ENCODE peak calls at places on chromosomes 4 and X, in ten cellular contexts. X is NCI-H510A treated with DMSO at 0.1 percent for 48 hours; W is effector CD4-positive, alpha-beta T cell; Y is HTR-8/SVneo; B is colonic mucosa; E is germinal center; F is HS-5; T is activated T-cell treated with anti-CD3 and anti-CD28 coated beads, Interleukin-2, amount 50 U/mL, for 72 hours; M is activated naive CD8-positive, alpha-beta T cell treated with anti-CD3 and anti-CD28 coated beads for 36 hours; P is RPMI7951. H is an unnamed sample.

GRCh38 chr4:183444953-183445543 is 612 bp downstream of the CDKN2AIP start:
- DNase-seq in T (peak; percentile 61), E (peak; percentile 74), Y (peak; percentile 24), P (peak; percentile 15), W (no peak), X (no peak), M (no peak), F (no peak), B (peak; percentile 54), H (no peak)

GRCh38 chr4:2596153-2596552 is 59.7 kb downstream of the FAM193A start:
- DNase-seq in M (no peak), F (no peak), X (no peak), P (no peak), W (no peak), T (no peak), Y (no peak), E (no peak), B (peak; percentile 72), H (no peak)

GRCh38 chr4:96742332-96743014 is 902.6 kb downstream of the PDHA2 start:
- DNase-seq in B (no peak), P (no peak), F (no peak), E (no peak), X (no peak), T (no peak), Y (no peak), M (no peak), W (no peak), H (no peak)

GRCh38 chrX:65607070-65607742 is 60.2 kb upstream of the MSN start:
- DNase-seq in P (peak; percentile 63), T (peak; percentile 37), B (no peak), E (no peak), M (peak; percentile 3), F (no peak), Y (no peak), W (no peak), X (no peak), H (no peak)

GRCh38 chr4:55132775-55133174 is 7.4 kb upstream of the KDR start:
- DNase-seq in T (no peak), Y (no peak), E (no peak), X (no peak), M (no peak), W (no peak), F (no peak), P (no peak), B (no peak), H (no peak)

GRCh38 chrX:133053854-133054565 is 42.9 kb downstream of the USP26 start:
- DNase-seq in X (no peak), E (no peak), B (no peak), T (no peak), M (no peak), F (peak; percentile 5), W (no peak), Y (no peak), P (no peak), H (no peak)

GRCh38 chr4:133084421-133084820 is 64.7 kb upstream of the PCDH10 start:
- DNase-seq in M (no peak), X (no peak), T (no peak), Y (no peak), P (no peak), B (no peak), E (no peak), F (no peak), W (no peak), H (no peak)

GRCh38 chrX:28787206-28787605 is 200.0 kb downstream of the IL1RAPL1 start:
- DNase-seq in E (no peak), P (peak; percentile 17), X (no peak), Y (peak; percentile 51), T (no peak), W (no peak), B (no peak), M (no peak), F (peak; percentile 32), H (no peak)

GRCh38 chr4:183887351-183887750 is 17.8 kb upstream of the STOX2 start:
- DNase-seq in T (no peak), E (no peak), X (peak; percentile 29), W (no peak), M (no peak), F (no peak), Y (no peak), B (no peak), P (no peak), H (no peak)

GRCh38 chrX:153897899-153898298 is 6.6 kb upstream of the AVPR2 start:
- DNase-seq in W (no peak), T (no peak), P (no peak), B (no peak), E (no peak), Y (no peak), M (no peak), X (no peak), F (no peak), H (no peak)

GRCh38 chrX:53716328-53717088 is 30.0 kb upstream of the HUWE1 start:
- DNase-seq in F (peak; percentile 26), W (peak; percentile 30), T (peak; percentile 57), Y (peak; percentile 2), B (no peak), E (no peak), X (no peak), P (peak; percentile 89), M (peak; percentile 44), H (peak; percentile 38)

GRCh38 chrX:11558972-11559371 is 106.7 kb downstream of the ARHGAP6 start:
- DNase-seq in W (peak; percentile 20), Y (no peak), T (peak; percentile 35), P (peak; percentile 33), F (no peak), X (no peak), E (peak; percentile 39), B (peak; percentile 23), M (peak; percentile 42), H (peak; percentile 4)

GRCh38 chrX:149962859-149963757 is 24.8 kb upstream of the EOLA2 start:
- DNase-seq in X (peak; percentile 15), P (peak; percentile 69), W (peak; percentile 4), B (peak; percentile 43), E (peak; percentile 14), F (no peak), Y (peak; percentile 10), M (peak; percentile 8), T (peak; percentile 11), H (no peak)

GRCh38 chrX:139026406-139027200 is 315.1 kb upstream of the FGF13 start:
- DNase-seq in M (no peak), T (no peak), W (no peak), X (no peak), B (no peak), E (no peak), Y (no peak), P (no peak), F (no peak), H (no peak)

GRCh38 chrX:724256-724655 is 93.7 kb downstream of the SHOX start:
- DNase-seq in B (no peak), M (no peak), T (no peak), E (no peak), X (no peak), Y (no peak), P (peak; percentile 35), W (no peak), F (no peak), H (no peak)

GRCh38 chr4:76879731-76880364 is 18.1 kb downstream of the SOWAHB start:
- DNase-seq in F (no peak), E (no peak), B (no peak), X (no peak), W (no peak), T (no peak), Y (no peak), P (no peak), M (no peak), H (no peak)

GRCh38 chrX:16511776-16512400 is 138.1 kb upstream of the S100G start:
- DNase-seq in X (no peak), P (peak; percentile 13), B (no peak), W (no peak), E (no peak), F (no peak), M (no peak), Y (no peak), T (no peak), H (no peak)

GRCh38 chr4:189084671-189085070 is 856.0 kb upstream of the FRG1 start:
- DNase-seq in X (no peak), W (no peak), P (no peak), Y (no peak), F (no peak), M (no peak), B (no peak), T (no peak), E (no peak), H (no peak)

GRCh38 chr4:70624226-70624793 is 4.2 kb upstream of the ENAM start:
- DNase-seq in T (no peak), X (no peak), M (no peak), F (no peak), W (no peak), B (no peak), P (no peak), Y (no peak), E (no peak), H (no peak)

GRCh38 chr4:40916880-40917279 is 167.1 kb downstream of the NSUN7 start:
- DNase-seq in E (peak; percentile 52), P (peak; percentile 53), F (no peak), M (peak; percentile 41), X (no peak), T (peak; percentile 72), Y (peak; percentile 32), W (no peak), B (peak; percentile 56), H (no peak)

GRCh38 chr4:90328558-90328957 is 201.4 kb downstream of the CCSER1 start:
- DNase-seq in Y (peak; percentile 10), E (no peak), W (no peak), P (peak; percentile 54), T (no peak), B (peak; percentile 25), X (no peak), F (no peak), M (no peak), H (no peak)

GRCh38 chrX:68880846-68881513 is 52.2 kb downstream of the EFNB1 start:
- DNase-seq in T (no peak), Y (no peak), X (no peak), P (no peak), F (no peak), E (no peak), M (no peak), B (no peak), W (no peak), H (no peak)

H was measured in stimulated activated naive CD4-positive, alpha-beta T cell.